ENCODE peak calls at places on chromosomes 3 and 15, in five cellular contexts. One of them, this sample, is unnamed.

GRCh38 chr15:71448688-71449114 is 333.4 kb downstream of the THSD4 start:
- DNase-seq in right atrium auricular region: no peak
- DNase-seq in SJSA1: peak; percentile 59
- DNase-seq in effector memory CD8-positive, alpha-beta T cell: peak; percentile 4
- DNase-seq in GM10248: peak; percentile 44
- DNase-seq in this sample: peak; percentile 27

GRCh38 chr3:19394946-19395345 is 246.6 kb downstream of the KCNH8 start:
- DNase-seq in SJSA1: no peak
- DNase-seq in effector memory CD8-positive, alpha-beta T cell: no peak
- DNase-seq in GM10248: no peak
- DNase-seq in right atrium auricular region: no peak
- DNase-seq in this sample: no peak

GRCh38 chr3:52054689-52055511 is 1.5 kb downstream of the DUSP7 start:
- DNase-seq in effector memory CD8-positive, alpha-beta T cell: peak; percentile 15
- DNase-seq in SJSA1: no peak
- DNase-seq in GM10248: no peak
- DNase-seq in right atrium auricular region: no peak
- DNase-seq in this sample: no peak

GRCh38 chr3:53588122-53588521 is 93.7 kb downstream of the CACNA1D start:
- DNase-seq in right atrium auricular region: no peak
- DNase-seq in effector memory CD8-positive, alpha-beta T cell: no peak
- DNase-seq in GM10248: no peak
- DNase-seq in SJSA1: no peak
- DNase-seq in this sample: no peak

GRCh38 chr15:93087825-93088199 is 1.2 kb downstream of the RGMA start:
- DNase-seq in GM10248: peak; percentile 79
- DNase-seq in effector memory CD8-positive, alpha-beta T cell: peak; percentile 80
- DNase-seq in SJSA1: no peak
- DNase-seq in right atrium auricular region: peak; percentile 93
- DNase-seq in this sample: peak; percentile 12

GRCh38 chr3:31361391-31362273 is 171.1 kb upstream of the STT3B start:
- DNase-seq in effector memory CD8-positive, alpha-beta T cell: no peak
- DNase-seq in GM10248: no peak
- DNase-seq in right atrium auricular region: no peak
- DNase-seq in SJSA1: peak; percentile 41
- DNase-seq in this sample: no peak

GRCh38 chr3:101414121-101414520 is 93.7 kb upstream of the IMPG2 start:
- DNase-seq in SJSA1: no peak
- DNase-seq in right atrium auricular region: no peak
- DNase-seq in GM10248: no peak
- DNase-seq in effector memory CD8-positive, alpha-beta T cell: no peak
- DNase-seq in this sample: no peak

GRCh38 chr3:38374221-38374620 is 27.6 kb downstream of the XYLB start:
- DNase-seq in right atrium auricular region: no peak
- DNase-seq in effector memory CD8-positive, alpha-beta T cell: peak; percentile 18
- DNase-seq in GM10248: no peak
- DNase-seq in SJSA1: no peak
- DNase-seq in this sample: no peak

GRCh38 chr3:130425484-130425883 is 80.0 kb downstream of the COL6A5 start:
- DNase-seq in effector memory CD8-positive, alpha-beta T cell: no peak
- DNase-seq in SJSA1: no peak
- DNase-seq in GM10248: no peak
- DNase-seq in right atrium auricular region: no peak
- DNase-seq in this sample: no peak

GRCh38 chr3:169792359-169792758 is 19.2 kb downstream of the MYNN start:
- DNase-seq in right atrium auricular region: no peak
- DNase-seq in effector memory CD8-positive, alpha-beta T cell: no peak
- DNase-seq in SJSA1: no peak
- DNase-seq in GM10248: no peak
- DNase-seq in this sample: no peak

GRCh38 chr3:39267631-39268553 is 11.9 kb downstream of the CX3CR1 start:
- DNase-seq in GM10248: no peak
- DNase-seq in right atrium auricular region: no peak
- DNase-seq in effector memory CD8-positive, alpha-beta T cell: peak; percentile 82
- DNase-seq in SJSA1: no peak
- DNase-seq in this sample: no peak

GRCh38 chr15:41870689-41871081 is 23.2 kb downstream of the SPTBN5 start:
- DNase-seq in right atrium auricular region: no peak
- DNase-seq in effector memory CD8-positive, alpha-beta T cell: peak; percentile 26
- DNase-seq in GM10248: no peak
- DNase-seq in SJSA1: no peak
- DNase-seq in this sample: no peak

GRCh38 chr3:119769394-119770149 is 12.3 kb upstream of the NR1I2 start:
- DNase-seq in effector memory CD8-positive, alpha-beta T cell: no peak
- DNase-seq in GM10248: no peak
- DNase-seq in SJSA1: no peak
- DNase-seq in right atrium auricular region: no peak
- DNase-seq in this sample: no peak

GRCh38 chr15:69591905-69592508 is 139.4 kb downstream of the RPLP1 start:
- DNase-seq in SJSA1: no peak
- DNase-seq in GM10248: no peak
- DNase-seq in right atrium auricular region: no peak
- DNase-seq in effector memory CD8-positive, alpha-beta T cell: no peak
- DNase-seq in this sample: no peak

GRCh38 chr15:75001310-75001709 is 5.9 kb downstream of the SCAMP5 start:
- DNase-seq in SJSA1: no peak
- DNase-seq in effector memory CD8-positive, alpha-beta T cell: no peak
- DNase-seq in right atrium auricular region: no peak
- DNase-seq in GM10248: no peak
- DNase-seq in this sample: no peak

GRCh38 chr3:77041756-77042155 is 1.9 kb downstream of the ROBO2 start:
- DNase-seq in GM10248: no peak
- DNase-seq in effector memory CD8-positive, alpha-beta T cell: no peak
- DNase-seq in right atrium auricular region: no peak
- DNase-seq in SJSA1: no peak
- DNase-seq in this sample: no peak

GRCh38 chr3:37861540-37862051 is at the start of gene CTDSPL:
- DNase-seq in GM10248: no peak
- DNase-seq in SJSA1: no peak
- DNase-seq in effector memory CD8-positive, alpha-beta T cell: no peak
- DNase-seq in right atrium auricular region: no peak
- DNase-seq in this sample: no peak

GRCh38 chr3:52346623-52347530 is 30.8 kb downstream of the DNAH1 start:
- DNase-seq in right atrium auricular region: no peak
- DNase-seq in SJSA1: no peak
- DNase-seq in effector memory CD8-positive, alpha-beta T cell: no peak
- DNase-seq in GM10248: no peak
- DNase-seq in this sample: no peak

GRCh38 chr3:14687360-14687759 is 12.4 kb downstream of the C3orf20 start:
- DNase-seq in right atrium auricular region: no peak
- DNase-seq in effector memory CD8-positive, alpha-beta T cell: no peak
- DNase-seq in GM10248: no peak
- DNase-seq in SJSA1: no peak
- DNase-seq in this sample: no peak

GRCh38 chr15:45362419-45362818 is 15.9 kb downstream of the GATM start:
- DNase-seq in SJSA1: no peak
- DNase-seq in GM10248: no peak
- DNase-seq in effector memory CD8-positive, alpha-beta T cell: no peak
- DNase-seq in right atrium auricular region: no peak
- DNase-seq in this sample: no peak

GRCh38 chr3:157523814-157524213 is 20.6 kb upstream of the VEPH1 start:
- DNase-seq in right atrium auricular region: no peak
- DNase-seq in SJSA1: no peak
- DNase-seq in effector memory CD8-positive, alpha-beta T cell: no peak
- DNase-seq in GM10248: no peak
- DNase-seq in this sample: no peak

GRCh38 chr3:139113231-139113749 is 68.6 kb upstream of the PRR23C start:
- DNase-seq in SJSA1: no peak
- DNase-seq in GM10248: no peak
- DNase-seq in effector memory CD8-positive, alpha-beta T cell: no peak
- DNase-seq in right atrium auricular region: peak; percentile 28
- DNase-seq in this sample: no peak

GRCh38 chr3:104628185-104628789 is 738.4 kb upstream of the ALCAM start:
- DNase-seq in SJSA1: no peak
- DNase-seq in effector memory CD8-positive, alpha-beta T cell: no peak
- DNase-seq in GM10248: peak; percentile 37
- DNase-seq in right atrium auricular region: no peak
- DNase-seq in this sample: no peak

GRCh38 chr15:100704281-100705055 is 102.1 kb downstream of the ASB7 start:
- DNase-seq in SJSA1: no peak
- DNase-seq in effector memory CD8-positive, alpha-beta T cell: no peak
- DNase-seq in right atrium auricular region: peak; percentile 48
- DNase-seq in GM10248: no peak
- DNase-seq in this sample: no peak

GRCh38 chr3:196604548-196604947 is 34.9 kb upstream of the NRROS start:
- DNase-seq in effector memory CD8-positive, alpha-beta T cell: no peak
- DNase-seq in GM10248: peak; percentile 48
- DNase-seq in right atrium auricular region: no peak
- DNase-seq in SJSA1: no peak
- DNase-seq in this sample: peak; percentile 36

GRCh38 chr15:92077353-92078080 is 224.0 kb downstream of the SLCO3A1 start:
- DNase-seq in effector memory CD8-positive, alpha-beta T cell: peak; percentile 52
- DNase-seq in SJSA1: peak; percentile 52
- DNase-seq in right atrium auricular region: peak; percentile 85
- DNase-seq in GM10248: peak; percentile 71
- DNase-seq in this sample: no peak

GRCh38 chr3:177451940-177452484 is 254.7 kb upstream of the TBL1XR1 start:
- DNase-seq in GM10248: no peak
- DNase-seq in SJSA1: no peak
- DNase-seq in right atrium auricular region: no peak
- DNase-seq in effector memory CD8-positive, alpha-beta T cell: no peak
- DNase-seq in this sample: no peak

GRCh38 chr3:42013652-42014442 is 51.9 kb upstream of the ULK4 start:
- DNase-seq in SJSA1: no peak
- DNase-seq in right atrium auricular region: no peak
- DNase-seq in GM10248: peak; percentile 35
- DNase-seq in effector memory CD8-positive, alpha-beta T cell: peak; percentile 30
- DNase-seq in this sample: no peak

GRCh38 chr15:93105510-93105909 is 16.5 kb upstream of the RGMA start:
- DNase-seq in SJSA1: no peak
- DNase-seq in GM10248: no peak
- DNase-seq in right atrium auricular region: no peak
- DNase-seq in effector memory CD8-positive, alpha-beta T cell: no peak
- DNase-seq in this sample: no peak

GRCh38 chr15:81000144-81000625 is 538 bp upstream of the TLNRD1 start:
- DNase-seq in effector memory CD8-positive, alpha-beta T cell: no peak
- DNase-seq in GM10248: no peak
- DNase-seq in right atrium auricular region: no peak
- DNase-seq in SJSA1: no peak
- DNase-seq in this sample: no peak

GRCh38 chr15:95715919-95716318 is 614.6 kb upstream of the NR2F2 start:
- DNase-seq in effector memory CD8-positive, alpha-beta T cell: no peak
- DNase-seq in GM10248: no peak
- DNase-seq in right atrium auricular region: no peak
- DNase-seq in SJSA1: no peak
- DNase-seq in this sample: no peak

This sample was measured in GM12864.